ENCODE peak calls at places on chromosomes 11 and 22, in nine cellular contexts. B, U, N, D, K, J, I, L and O are unnamed samples.

GRCh38 chr11:120061761-120062560 is 76.0 kb downstream of the TRIM29 start:
- DNase-seq in B (peak; percentile 59), U (no peak), N (no peak), D (peak; percentile 89), K (no peak), J (no peak), I (no peak), L (no peak), O (no peak)

GRCh38 chr11:116879789-116880402 is 42.5 kb upstream of the APOA1 start:
- DNase-seq in B (no peak), U (peak; percentile 85), N (no peak), D (peak; percentile 73), K (no peak), J (no peak), I (peak; percentile 90), L (peak; percentile 76), O (peak; percentile 67)

GRCh38 chr11:120959189-120959588 is 64.7 kb upstream of the TBCEL start:
- DNase-seq in B (no peak), U (no peak), N (no peak), D (no peak), K (no peak), J (no peak), I (no peak), L (no peak), O (no peak)

GRCh38 chr11:69876013-69876412 is 56.8 kb upstream of the FGF3 start:
- DNase-seq in B (no peak), U (no peak), N (peak; percentile 3), D (no peak), K (peak; percentile 27), J (no peak), I (no peak), L (no peak), O (no peak)

GRCh38 chr11:81892770-81893635 is 840.7 kb downstream of the FAM181B start:
- DNase-seq in B (no peak), U (no peak), N (no peak), D (no peak), K (peak; percentile 40), J (no peak), I (no peak), L (no peak), O (no peak)

GRCh38 chr11:23413057-23413456 is 552.8 kb upstream of the CCDC179 start:
- DNase-seq in B (no peak), U (peak; percentile 26), N (no peak), D (no peak), K (no peak), J (no peak), I (no peak), L (peak; percentile 4), O (no peak)

GRCh38 chr11:117535870-117536411 is 208.3 kb downstream of the CEP164 start:
- DNase-seq in B (no peak), U (no peak), N (no peak), D (no peak), K (no peak), J (no peak), I (no peak), L (no peak), O (no peak)

GRCh38 chr22:48957311-48957986 is 870.2 kb downstream of the BRD1 start:
- DNase-seq in B (peak; percentile 61), U (no peak), N (peak; percentile 1), D (no peak), K (peak; percentile 28), J (no peak), I (no peak), L (no peak), O (no peak)

GRCh38 chr11:75204012-75204674 is 36.4 kb upstream of the TPBGL start:
- DNase-seq in B (no peak), U (no peak), N (no peak), D (no peak), K (peak; percentile 92), J (no peak), I (no peak), L (no peak), O (no peak)

GRCh38 chr11:70568504-70569172 is 170.3 kb downstream of the CTTN start:
- DNase-seq in B (no peak), U (peak; percentile 24), N (peak; percentile 49), D (peak; percentile 71), K (no peak), J (peak; percentile 65), I (peak; percentile 17), L (no peak), O (peak; percentile 23)

GRCh38 chr11:57219021-57219627 is 17.9 kb downstream of the APLNR start:
- DNase-seq in B (no peak), U (peak; percentile 10), N (no peak), D (no peak), K (no peak), J (peak; percentile 58), I (peak; percentile 22), L (no peak), O (no peak)

GRCh38 chr22:49709464-49709863 is 118.2 kb downstream of the BRD1 start:
- DNase-seq in B (no peak), U (no peak), N (no peak), D (no peak), K (no peak), J (no peak), I (no peak), L (no peak), O (no peak)

GRCh38 chr22:46087816-46088277 is 62.5 kb upstream of the PPARA start:
- DNase-seq in B (peak; percentile 98), U (peak; percentile 86), N (peak; percentile 80), D (peak; percentile 71), K (peak; percentile 93), J (peak; percentile 94), I (peak; percentile 95), L (peak; percentile 85), O (peak; percentile 90)
- H3K27ac ChIP-seq in B (peak overlapping the region; percentile 99), U (peak overlapping the region; percentile 74), N (peak overlapping the region; percentile 99), D (no peak overlapping the region), K (peak overlapping the region; percentile 81), J (peak overlapping the region; percentile 97), I (peak overlapping the region; percentile 97), L (peak overlapping the region; percentile 85), O (peak overlapping the region; percentile 92)

DNA sequence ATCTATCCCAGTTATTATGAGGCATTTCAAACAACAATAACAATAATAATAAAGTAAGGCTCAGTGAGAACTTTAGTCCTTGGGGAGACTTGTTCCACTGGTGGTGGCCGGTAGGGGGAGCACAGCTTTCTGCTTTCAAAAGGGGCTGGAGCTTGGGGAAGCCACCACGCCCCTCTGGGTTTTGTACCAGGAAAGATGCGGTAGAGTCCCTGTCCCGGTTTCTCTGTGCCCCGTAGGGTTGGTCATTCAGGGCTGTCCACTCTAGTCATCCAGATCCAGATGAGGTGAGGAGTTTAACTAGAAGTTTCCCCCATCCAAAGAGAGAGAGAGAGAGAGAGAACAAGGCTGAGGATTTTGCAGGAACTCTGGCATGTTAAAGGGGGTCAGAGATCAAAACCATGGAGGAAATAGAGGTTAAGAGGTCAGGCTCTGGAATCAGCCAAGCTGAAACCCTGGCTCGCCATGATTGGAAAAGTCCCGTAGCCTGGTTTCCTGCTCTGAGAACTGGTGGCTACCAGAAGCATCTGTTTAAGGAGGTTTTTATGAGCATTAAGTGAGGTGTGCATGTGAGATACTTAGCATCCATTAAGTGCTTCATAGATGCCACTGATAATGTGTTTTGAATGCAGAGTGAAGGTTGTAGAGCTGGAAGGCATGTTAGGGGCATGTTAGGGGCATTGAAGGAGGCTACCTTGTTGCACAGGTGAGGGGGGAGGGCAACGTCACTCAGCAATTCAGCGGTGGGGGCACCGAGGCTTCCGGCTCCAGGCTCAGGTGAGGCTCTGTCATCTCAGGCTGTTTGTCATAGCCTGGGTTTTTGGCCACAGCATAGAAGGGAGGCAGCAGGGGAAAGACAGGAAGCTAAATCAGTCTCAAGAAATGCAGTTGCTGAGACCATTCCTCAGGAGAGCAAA is 298.7 kb downstream of the NTM start:
- DNase-seq in B (no peak), U (peak; percentile 16), N (peak; percentile 25), D (peak; percentile 80), K (no peak), J (no peak), I (peak; percentile 31), L (peak; percentile 32), O (peak; percentile 24)
- TF ChIP-seq CTCF in B (peak; percentile 64), U (peak; percentile 41), N (peak; percentile 41), D (peak; percentile 87), K (peak; percentile 63), J (peak; percentile 53), I (peak; percentile 69), L (peak; percentile 82), O (peak; percentile 89)

GRCh38 chr22:37186228-37186996 is 1.6 kb downstream of the C1QTNF6 start:
- DNase-seq in B (no peak), U (peak; percentile 88), N (no peak), D (peak; percentile 61), K (no peak), J (peak; percentile 22), I (peak; percentile 90), L (peak; percentile 85), O (peak; percentile 75)

GRCh38 chr22:37187891-37188761 is at the start of gene C1QTNF6:
- DNase-seq in B (no peak), U (peak; percentile 35), N (no peak), D (peak; percentile 86), K (no peak), J (peak; percentile 64), I (peak; percentile 48), L (peak; percentile 57), O (no peak)

GRCh38 chr22:37187552-37187890 is 526 bp downstream of the C1QTNF6 start:
- DNase-seq in B (no peak), U (peak; percentile 37), N (peak; percentile 55), D (no peak), K (no peak), J (peak; percentile 45), I (no peak), L (peak; percentile 79), O (no peak)

GRCh38 chr22:37185646-37186227 is 2.3 kb downstream of the C1QTNF6 start:
- DNase-seq in B (no peak), U (no peak), N (no peak), D (no peak), K (no peak), J (no peak), I (no peak), L (no peak), O (no peak)

GRCh38 chr22:37186997-37187522 is 987 bp downstream of the C1QTNF6 start:
- DNase-seq in B (no peak), U (peak; percentile 9), N (no peak), D (no peak), K (no peak), J (peak; percentile 24), I (no peak), L (peak; percentile 37), O (no peak)
- H3K4me3 ChIP-seq in B (peak overlapping the region; percentile 61), U (peak overlapping the region; percentile 41), N (no peak overlapping the region), D (peak overlapping the region; percentile 34), K (no peak overlapping the region), J (peak overlapping the region; percentile 42), I (no peak overlapping the region), L (peak overlapping the region; percentile 36), O (peak overlapping the region; percentile 55)

DNA sequence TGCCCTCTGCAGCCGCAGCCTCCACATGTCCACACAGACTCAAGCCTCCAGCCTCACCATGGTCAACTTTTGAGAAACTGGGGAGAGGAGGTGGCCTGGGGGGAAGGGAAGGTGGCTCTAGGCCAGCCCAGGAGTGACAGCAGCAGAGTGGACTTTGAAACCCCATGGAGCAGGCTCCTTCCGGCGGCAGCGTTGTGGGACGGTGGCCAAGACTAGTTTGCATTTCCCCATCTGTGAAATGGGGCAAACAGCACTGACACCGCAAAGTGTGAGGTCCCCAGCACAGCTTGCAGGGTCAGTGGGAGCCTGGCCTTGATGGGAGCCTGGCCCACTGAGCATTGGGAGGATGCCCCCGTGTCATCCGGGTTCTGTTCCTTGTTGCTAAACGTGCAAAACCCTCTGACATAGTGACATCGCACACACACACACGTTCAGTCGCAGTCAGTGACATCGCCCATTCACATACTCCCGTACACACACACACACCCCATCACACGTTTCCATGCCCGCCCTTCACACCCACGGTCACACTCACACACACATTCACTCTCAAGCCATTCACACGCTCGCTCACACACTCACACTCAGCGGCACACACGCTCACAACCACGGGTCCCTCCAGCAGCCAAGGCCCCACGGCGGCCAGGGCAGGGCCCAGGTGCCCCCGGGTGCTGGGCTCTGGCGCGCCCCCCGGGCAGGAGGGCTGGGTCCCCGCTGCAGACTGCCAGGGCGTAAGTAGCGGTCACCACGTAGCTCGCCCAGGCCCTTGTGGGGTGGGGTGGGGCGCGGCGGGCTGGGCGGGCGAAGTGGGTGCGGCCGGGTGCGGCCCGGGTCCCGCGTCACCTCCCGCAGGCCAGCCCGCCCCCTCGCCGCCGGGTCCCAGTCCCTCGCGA is 578 bp downstream of the CYB5R3 start:
- DNase-seq in B (no peak), U (no peak), N (peak; percentile 89), D (no peak), K (peak; percentile 93), J (peak; percentile 75), I (peak; percentile 38), L (peak; percentile 51), O (no peak)
- H3K27ac ChIP-seq in B (peak overlapping the region; percentile 93), U (peak overlapping the region; percentile 69), N (peak overlapping the region; percentile 92), D (no peak overlapping the region), K (peak overlapping the region; percentile 96), J (peak overlapping the region; percentile 96), I (peak overlapping the region; percentile 94), L (peak overlapping the region; percentile 14), O (peak overlapping the region; percentile 61)